ENCODE peak calls at places on chromosomes 1 and 21, in four cellular contexts. Z is AG09309, I is left ventricle myocardium inferior, F is brain microvascular endothelial cell. R is an unnamed sample.

GRCh38 chr1:59220356-59220755 is 76.5 kb upstream of the FGGY start:
- DNase-seq in Z (no peak), I (no peak), F (no peak), R (no peak)

GRCh38 chr1:18110968-18111367 is 3.4 kb downstream of the IGSF21 start:
- DNase-seq in Z (no peak), I (peak), F (no peak), R (no peak)

GRCh38 chr1:169062152-169062551 is 44.3 kb upstream of the ATP1B1 start:
- DNase-seq in Z (no peak), I (no peak), F (no peak), R (no peak)

GRCh38 chr1:66758247-66758755 is 6.0 kb downstream of the DYNLT5 start:
- DNase-seq in Z (no peak), I (no peak), F (peak), R (no peak)

GRCh38 chr1:220789532-220790147 is 2.9 kb downstream of the MTARC1 start:
- DNase-seq in Z (peak), I (no peak), F (no peak), R (no peak)

GRCh38 chr1:37673920-37674319 is 18.4 kb upstream of the CDCA8 start:
- DNase-seq in Z (no peak), I (no peak), F (no peak), R (no peak)

GRCh38 chr21:42319851-42320602 is 4.8 kb upstream of the TFF3 start:
- DNase-seq in Z (no peak), I (no peak), F (no peak), R (no peak)

GRCh38 chr1:239816090-239816812 is 275.4 kb upstream of the FMN2 start:
- DNase-seq in Z (peak), I (no peak), F (peak), R (peak)

GRCh38 chr1:25806418-25806817 is 6.4 kb downstream of the SELENON start:
- DNase-seq in Z (no peak), I (peak), F (no peak), R (peak)

GRCh38 chr21:15486460-15487241 is 243.1 kb upstream of the USP25 start:
- DNase-seq in Z (no peak), I (no peak), F (no peak), R (no peak)

GRCh38 chr1:94688646-94689045 is 131.5 kb upstream of the SLC44A3 start:
- DNase-seq in Z (no peak), I (no peak), F (no peak), R (no peak)

GRCh38 chr1:223739366-223740057 is 27.2 kb downstream of the CAPN2 start:
- DNase-seq in Z (no peak), I (no peak), F (peak), R (no peak)

GRCh38 chr1:223745731-223746130 is 33.4 kb downstream of the CAPN2 start:
- DNase-seq in Z (no peak), I (no peak), F (no peak), R (no peak)

GRCh38 chr1:223742861-223743517 is 30.6 kb downstream of the CAPN2 start:
- DNase-seq in Z (no peak), I (no peak), F (no peak), R (no peak)

GRCh38 chr1:223738465-223739365 is 26.4 kb downstream of the CAPN2 start:
- DNase-seq in Z (no peak), I (no peak), F (no peak), R (no peak)

DNA sequence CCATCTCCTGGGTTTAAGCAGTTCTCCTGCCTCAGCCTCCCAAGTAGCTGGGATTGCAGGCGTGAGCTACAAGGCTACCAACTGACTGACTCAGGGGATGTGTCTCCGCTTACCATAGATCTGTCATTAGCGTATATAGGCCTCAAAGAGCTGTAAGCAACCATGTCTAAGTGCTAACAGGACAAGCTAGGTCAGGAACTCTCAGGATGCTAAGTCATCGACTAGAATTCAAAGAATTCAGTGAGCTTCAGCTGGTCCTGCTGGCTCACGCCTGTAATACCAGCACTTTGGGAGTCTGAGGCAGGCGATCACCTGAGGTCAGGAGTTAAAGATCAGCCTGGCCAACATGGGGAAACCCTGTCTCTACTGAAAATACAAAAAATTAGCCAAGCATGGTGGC is 29.5 kb downstream of the CAPN2 start:
- DNase-seq in Z (no peak), I (no peak), F (peak), R (no peak)
- H3K4me3 ChIP-seq in Z (no peak), I (no peak), F (no peak), R (no peak)

DNA sequence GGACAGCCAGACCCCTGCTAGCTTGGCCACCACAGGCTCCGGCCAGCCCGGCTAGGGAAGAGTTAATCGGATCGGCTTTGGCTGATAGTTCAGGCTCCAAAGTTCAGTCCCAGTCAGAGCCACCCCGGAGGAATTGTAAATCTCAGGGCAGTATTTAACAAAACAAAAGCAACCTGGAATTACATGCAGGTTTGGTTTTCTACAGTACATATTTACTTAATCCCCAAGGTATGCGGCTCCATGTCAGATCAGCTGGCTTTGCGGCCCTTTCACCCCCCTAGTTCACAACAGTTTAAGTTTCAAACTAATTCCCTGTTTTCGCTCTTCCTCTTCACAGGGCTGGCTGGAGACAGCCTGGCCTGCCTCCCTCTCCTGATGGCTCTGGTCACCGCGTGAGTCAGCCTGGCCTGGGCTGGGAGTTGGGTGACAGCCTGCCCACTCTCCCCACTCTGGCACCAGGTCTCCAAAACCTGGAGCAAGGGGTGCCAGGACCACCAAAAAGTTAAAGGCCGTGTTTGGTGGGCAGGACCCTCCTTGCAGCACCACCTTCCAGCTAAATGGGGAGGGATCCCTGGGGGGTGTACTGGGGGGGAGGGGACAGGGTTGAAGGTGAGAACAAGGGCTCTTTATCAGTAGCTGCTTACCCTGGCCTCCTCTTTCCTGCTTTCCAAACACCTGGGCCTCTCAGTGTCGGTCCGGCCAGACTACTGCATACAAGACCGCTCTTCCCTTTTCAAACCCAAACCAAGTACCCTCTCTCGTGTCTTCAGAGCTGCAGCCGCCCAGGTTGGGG is 1.9 kb downstream of the DHRS3 start:
- DNase-seq in Z (no peak), I (peak), F (no peak), R (no peak)
- H3K4me3 ChIP-seq in Z (peak), I (peak), F (peak), R (peak)

GRCh38 chr1:186977266-186977957 is 148.7 kb downstream of the PLA2G4A start:
- DNase-seq in Z (no peak), I (no peak), F (no peak), R (no peak)

GRCh38 chr1:186980400-186980799 is 151.7 kb downstream of the PLA2G4A start:
- DNase-seq in Z (no peak), I (no peak), F (no peak), R (no peak)

GRCh38 chr1:186978596-186979556 is 150.1 kb downstream of the PLA2G4A start:
- DNase-seq in Z (no peak), I (no peak), F (no peak), R (no peak)

GRCh38 chr1:186976700-186977099 is 148.0 kb downstream of the PLA2G4A start:
- DNase-seq in Z (no peak), I (no peak), F (no peak), R (no peak)

DNA sequence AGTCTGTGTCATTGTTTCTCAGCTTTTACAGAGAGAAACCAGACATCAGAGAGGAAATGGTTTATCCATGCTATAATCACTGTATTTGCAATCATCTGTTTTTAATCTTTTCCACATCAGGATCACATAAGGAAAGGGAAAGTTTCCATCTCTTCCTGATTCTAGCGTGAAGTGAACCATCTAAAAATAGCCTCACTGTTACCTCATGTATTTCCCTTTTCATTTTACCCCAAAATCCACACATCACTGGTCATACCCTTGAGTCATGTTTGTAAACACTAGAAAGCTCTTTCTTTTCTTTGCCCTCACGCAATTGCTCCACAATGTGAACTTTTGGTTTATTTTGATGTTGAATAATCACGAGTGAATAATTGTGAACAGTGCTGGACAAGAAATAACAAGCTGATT is 146.0 kb downstream of the PLA2G4A start:
- DNase-seq in Z (peak), I (no peak), F (peak), R (peak)
- H3K4me3 ChIP-seq in Z (no peak), I (no peak), F (no peak), R (no peak)

GRCh38 chr1:74590288-74590687 is 77.9 kb upstream of the LRRC53 start:
- DNase-seq in Z (no peak), I (no peak), F (no peak), R (no peak)

GRCh38 chr1:74587888-74588287 is 75.5 kb upstream of the LRRC53 start:
- DNase-seq in Z (no peak), I (no peak), F (no peak), R (no peak)

GRCh38 chr1:74584185-74584584 is 71.8 kb upstream of the LRRC53 start:
- DNase-seq in Z (no peak), I (no peak), F (no peak), R (no peak)

GRCh38 chr1:74583365-74583764 is 71.0 kb upstream of the LRRC53 start:
- DNase-seq in Z (no peak), I (no peak), F (no peak), R (no peak)

DNA sequence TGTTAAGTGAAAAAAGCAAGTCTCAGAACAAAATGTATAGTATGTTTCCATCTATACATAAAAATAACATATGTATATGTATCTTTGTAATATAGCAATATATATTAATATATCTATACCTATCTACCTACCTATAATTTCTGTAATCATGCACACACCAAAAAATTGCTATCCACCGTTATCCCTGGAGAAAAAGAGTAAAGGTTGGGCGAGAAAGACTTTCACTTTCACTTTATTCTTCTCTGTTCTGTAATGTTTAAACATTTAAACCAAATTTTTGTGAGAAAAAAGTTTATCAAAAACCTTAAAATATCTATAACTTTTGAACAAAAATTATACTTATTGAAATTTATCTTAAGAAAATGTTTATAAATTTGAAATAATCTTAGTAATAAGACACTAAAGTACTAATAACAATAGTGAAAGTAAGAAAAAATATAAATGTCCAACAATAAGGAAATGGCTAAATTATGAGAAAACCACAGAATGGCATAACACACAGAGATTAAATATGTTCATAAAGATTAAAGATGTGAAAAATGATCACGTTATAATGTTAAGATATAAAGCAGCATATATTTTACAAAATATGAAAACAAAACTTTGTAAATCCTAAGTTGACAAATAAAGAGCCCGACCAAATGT is 74.0 kb upstream of the LRRC53 start:
- DNase-seq in Z (no peak), I (no peak), F (no peak), R (no peak)
- H3K4me3 ChIP-seq in Z (no peak), I (no peak), F (no peak), R (no peak)

R was measured in skeletal muscle cell.